ENCODE peak calls at places on chromosomes 7 and 10, in four cellular contexts. X, Y, G and K are unnamed samples.

GRCh38 chr7:122885583-122886356 is 490 bp downstream of the CADPS2 start:
- DNase-seq in Y (peak; percentile 83), X (peak; percentile 57), G (peak; percentile 51), K (no peak)

GRCh38 chr10:116398224-116398623 is 29.4 kb upstream of the PNLIPRP3 start:
- DNase-seq in Y (no peak), X (no peak), G (no peak), K (no peak)

GRCh38 chr7:45456105-45456504 is 118.1 kb upstream of the ADCY1 start:
- DNase-seq in G (no peak), X (no peak), Y (no peak), K (no peak)

GRCh38 chr10:77195101-77195500 is 442.5 kb downstream of the KCNMA1 start:
- DNase-seq in Y (no peak), G (peak; percentile 97), X (peak; percentile 94), K (no peak)

GRCh38 chr10:29767958-29768357 is 133.2 kb upstream of the SVIL start:
- DNase-seq in X (no peak), Y (no peak), G (no peak), K (no peak)

GRCh38 chr7:70582921-70583895 is 548.7 kb upstream of the GALNT17 start:
- DNase-seq in X (no peak), G (no peak), Y (peak; percentile 45), K (no peak)

GRCh38 chr7:94212160-94212559 is 182.5 kb upstream of the COL1A2 start:
- DNase-seq in Y (peak; percentile 72), X (no peak), G (no peak), K (no peak)

GRCh38 chr7:82859106-82859850 is 303.4 kb downstream of the PCLO start:
- DNase-seq in X (peak; percentile 16), Y (no peak), G (peak; percentile 61), K (peak; percentile 23)

GRCh38 chr7:158858592-158859503 is 2.5 kb downstream of the DYNC2I1 start:
- DNase-seq in X (no peak), G (no peak), Y (peak; percentile 78), K (peak; percentile 41)

GRCh38 chr10:124447741-124448466 is 1.9 kb downstream of the NKX1-2 start:
- DNase-seq in Y (peak; percentile 62), X (no peak), G (no peak), K (no peak)

GRCh38 chr10:71274901-71275796 is 43.9 kb upstream of the SLC29A3 start:
- DNase-seq in Y (no peak), G (no peak), X (no peak), K (no peak)

GRCh38 chr10:113691381-113691780 is 11.7 kb downstream of the CASP7 start:
- DNase-seq in Y (no peak), X (no peak), G (no peak), K (peak; percentile 19)

GRCh38 chr10:26435852-26436251 is 2.3 kb upstream of the APBB1IP start:
- DNase-seq in X (no peak), Y (no peak), G (no peak), K (no peak)

GRCh38 chr10:119502214-119502613 is 40.3 kb downstream of the RGS10 start:
- DNase-seq in X (no peak), Y (no peak), G (no peak), K (peak; percentile 98)

GRCh38 chr7:103966593-103967277 is 22.7 kb downstream of the RELN start:
- DNase-seq in Y (no peak), G (no peak), X (no peak), K (no peak)

DNA sequence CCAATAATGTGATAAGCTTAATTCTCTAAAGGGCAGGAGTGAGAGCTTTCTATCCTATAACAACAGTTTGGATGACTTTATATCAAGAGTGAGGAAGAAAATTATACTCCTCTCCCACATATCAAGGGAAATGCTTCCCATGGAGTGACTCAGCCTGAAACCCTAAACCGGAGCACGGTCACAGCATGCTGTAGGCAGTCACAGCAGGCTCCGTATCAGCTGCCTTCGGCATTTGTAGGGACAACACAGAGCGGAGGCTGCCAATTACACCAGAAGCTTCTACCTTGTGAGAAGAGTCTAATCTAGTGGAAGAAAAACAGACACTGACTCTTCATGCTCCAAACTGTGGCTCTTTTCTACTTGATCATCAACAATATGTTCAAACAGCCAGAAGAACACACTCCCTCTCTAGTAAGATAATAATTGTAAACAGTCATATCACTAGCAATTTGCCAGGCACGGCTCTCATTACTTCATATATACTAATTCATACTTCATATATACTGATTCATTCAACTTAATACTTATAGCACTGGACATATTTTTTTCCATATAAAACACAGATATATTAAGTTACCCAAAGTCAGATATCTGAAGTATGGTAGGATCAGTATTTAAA is 65.9 kb downstream of the DGKB start:
- DNase-seq in X (peak; percentile 56), G (peak; percentile 80), Y (peak; percentile 84), K (no peak)
- TF ChIP-seq EZH2 in X (no peak), G (no peak), Y (no peak), K (no peak)

DNA sequence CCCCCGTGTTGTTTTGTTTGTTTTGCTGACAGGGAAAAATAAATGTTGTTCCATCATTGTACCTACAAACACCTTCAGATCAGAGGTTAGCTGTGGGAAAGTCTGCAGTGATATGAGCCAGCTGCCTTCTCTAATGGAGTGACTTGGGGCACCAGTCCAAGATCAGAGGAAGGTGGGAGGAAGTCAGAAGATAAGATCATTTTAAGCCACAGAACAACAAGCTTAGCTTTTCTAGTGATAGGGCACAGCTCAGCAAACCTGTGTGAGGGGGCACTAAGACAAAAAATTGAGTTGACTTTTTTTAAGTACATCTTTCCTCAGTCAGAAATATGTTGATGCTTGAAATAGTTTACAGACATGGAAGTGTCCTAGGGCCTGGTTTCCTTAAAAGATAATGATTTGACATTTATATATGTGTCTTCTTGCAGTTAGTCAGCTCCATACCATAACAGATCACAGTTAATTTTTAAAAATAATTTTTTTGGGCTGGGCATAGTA is 240.3 kb upstream of the KAT6B start:
- DNase-seq in G (peak; percentile 20), Y (no peak), X (peak; percentile 23), K (peak; percentile 76)
- H3K4me1 ChIP-seq in G (peaks cover 8% of the 10 kb centered on the region), Y (peaks cover 26% of the 10 kb centered on the region), X (peaks cover 20% of the 10 kb centered on the region), K (peaks cover 53% of the 10 kb centered on the region)

DNA sequence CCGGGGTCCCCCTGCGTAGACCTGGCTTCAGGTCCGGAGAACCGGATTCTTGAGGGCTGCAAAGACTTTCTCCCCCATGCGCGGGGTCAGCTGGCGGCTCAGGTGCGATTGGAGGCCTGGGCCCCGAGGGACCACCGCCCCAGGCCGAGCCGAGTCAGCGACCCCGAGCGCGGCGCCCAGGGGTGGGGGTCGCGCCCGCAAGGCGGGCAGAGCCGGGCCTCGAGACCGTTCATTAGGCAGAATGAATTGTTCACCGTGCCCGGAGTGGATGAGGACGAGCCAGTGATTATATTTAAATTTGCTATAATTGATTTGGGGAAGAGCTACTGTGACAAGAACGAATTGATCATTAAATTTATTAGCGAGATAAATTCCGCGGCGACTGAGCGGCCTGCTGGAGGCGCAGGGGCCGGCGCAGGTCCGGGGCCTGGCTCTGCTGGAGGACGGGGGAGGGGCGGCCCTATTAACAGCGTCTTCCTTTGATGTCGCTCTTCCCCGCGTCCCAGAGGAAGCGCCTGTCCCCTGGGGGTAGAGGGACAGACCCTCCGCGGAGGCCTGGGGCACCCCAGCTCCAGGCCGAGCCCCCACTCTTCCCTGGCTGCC is 7.5 kb downstream of the MNX1 start:
- DNase-seq in G (no peak), X (no peak), Y (peak; percentile 81), K (no peak)
- TF ChIP-seq EZH2 in G (peak; percentile 6), X (no peak), Y (peak; percentile 87), K (no peak)

DNA sequence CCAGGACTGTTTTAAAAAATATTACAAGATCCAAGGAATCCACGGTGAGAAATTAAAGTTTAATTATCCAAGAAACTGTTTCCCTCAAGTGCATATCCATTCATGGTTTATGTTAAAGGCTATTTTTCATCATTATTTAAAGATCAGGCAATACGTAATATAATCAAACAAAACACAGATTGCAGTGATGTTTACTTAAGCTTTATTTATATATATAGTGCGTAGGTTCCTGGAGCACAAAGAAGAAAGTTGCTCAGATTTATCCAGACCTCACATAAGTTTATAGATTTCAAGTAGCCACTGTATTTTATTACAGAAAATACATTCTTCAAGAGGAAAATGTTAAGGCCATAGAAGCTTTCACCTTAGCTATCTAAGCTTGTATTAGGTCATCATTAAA is 210.0 kb upstream of the KLF14 start:
- DNase-seq in Y (no peak), G (no peak), X (no peak), K (no peak)
- H3K4me1 ChIP-seq in Y (peaks cover 27% of the 10 kb centered on the region), G (peaks cover 20% of the 10 kb centered on the region), X (peaks cover 34% of the 10 kb centered on the region), K (peaks cover 11% of the 10 kb centered on the region)

GRCh38 chr7:100007887-100008286 is 7.5 kb upstream of the ZKSCAN1 start:
- DNase-seq in X (no peak), Y (peak; percentile 34), G (no peak), K (no peak)
- TF ChIP-seq EZH2 in X (no peak), Y (no peak), G (no peak), K (no peak)

DNA sequence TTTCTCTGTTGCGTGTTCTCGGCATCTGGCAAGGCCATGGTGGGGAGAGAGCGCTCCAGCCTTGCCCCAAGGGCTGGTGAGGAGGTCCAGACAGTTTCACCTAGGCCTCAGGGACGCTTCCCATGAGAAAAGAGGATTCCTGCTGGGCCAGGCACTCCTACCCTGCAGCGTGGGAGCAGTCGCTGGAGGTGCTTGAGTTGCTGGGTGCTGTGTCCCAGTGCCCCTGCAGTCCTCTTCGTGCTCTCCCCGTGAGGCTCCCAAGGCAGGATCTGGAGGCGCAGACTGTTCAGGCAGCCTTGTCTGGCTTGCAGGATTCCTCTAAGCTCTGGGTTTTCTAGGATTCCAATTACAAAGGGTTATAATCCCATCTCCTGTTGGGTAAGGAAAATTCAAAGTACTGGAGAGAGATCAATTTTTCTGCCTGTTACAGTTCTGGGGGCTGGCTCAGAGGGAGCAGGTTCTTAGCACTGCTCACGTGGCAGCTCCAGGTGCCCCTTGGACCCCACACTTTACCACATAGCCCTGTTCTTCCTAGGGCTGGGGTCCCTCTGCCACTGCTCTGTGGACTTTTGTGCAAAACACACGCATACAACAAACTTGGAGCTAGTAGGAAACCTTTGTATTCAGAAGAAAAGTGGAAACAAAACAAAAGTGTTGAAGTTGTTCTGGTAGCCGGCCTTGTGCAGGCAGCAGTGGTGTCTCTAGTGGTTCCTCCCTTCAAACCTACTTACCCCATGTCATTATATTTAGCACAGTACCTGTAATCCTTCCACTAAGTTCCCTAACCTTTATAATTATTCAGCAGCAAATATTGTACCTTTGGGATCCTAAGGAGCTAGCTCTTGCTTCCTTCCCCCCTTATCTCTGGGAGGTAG is 60.5 kb downstream of the CCNY start:
- DNase-seq in X (no peak), G (no peak), Y (no peak), K (no peak)
- H3K4me1 ChIP-seq in X (no peaks in the 10 kb centered on the region), G (peaks cover 7% of the 10 kb centered on the region), Y (peaks cover 78% of the 10 kb centered on the region), K (no peaks in the 10 kb centered on the region)